ENCODE peak calls at places on chromosomes 5 and 9, in four cellular contexts. N is fibroblast of pulmonary artery; O is CD8-positive, alpha-beta T cell; H is omental fat pad. V is an unnamed sample.

GRCh38 chr9:36140086-36141084 is 3.9 kb downstream of the GLIPR2 start:
- DNase-seq in H (no peak), O (no peak), N (no peak), V (no peak)

GRCh38 chr5:994272-994607 is 14.4 kb upstream of the NKD2 start:
- DNase-seq in H (no peak), O (peak), N (no peak), V (no peak)

GRCh38 chr9:27749838-27750237 is 176.6 kb upstream of the C9orf72 start:
- DNase-seq in O (no peak), H (no peak), N (no peak), V (no peak)

GRCh38 chr9:27412081-27412480 is 112.0 kb upstream of the IFNK start:
- DNase-seq in O (no peak), H (no peak), N (no peak), V (no peak)

GRCh38 chr5:59130441-59130840 is 547.6 kb downstream of the RAB3C start:
- DNase-seq in O (no peak), N (peak), H (no peak), V (no peak)

GRCh38 chr5:5473224-5473623 is 50.7 kb downstream of the ICE1 start:
- DNase-seq in N (peak), O (no peak), H (no peak), V (no peak)

GRCh38 chr9:2758162-2758950 is 41.0 kb downstream of the KCNV2 start:
- DNase-seq in H (no peak), O (no peak), N (peak), V (no peak)

GRCh38 chr9:93598647-93599241 is 22.4 kb downstream of the PHF2 start:
- DNase-seq in N (peak), H (no peak), O (peak), V (no peak)

GRCh38 chr9:21251162-21251561 is 11.4 kb upstream of the IFNA14 start:
- DNase-seq in O (no peak), N (no peak), H (no peak), V (no peak)

GRCh38 chr5:32223972-32224608 is 50.0 kb upstream of the GOLPH3 start:
- DNase-seq in N (peak), H (no peak), O (no peak), V (no peak)

GRCh38 chr9:37952731-37953130 is 48.8 kb upstream of the SLC25A51 start:
- DNase-seq in H (no peak), N (peak), O (no peak), V (no peak)

GRCh38 chr5:38640012-38640395 is 83.6 kb upstream of the LIFR start:
- DNase-seq in H (no peak), O (no peak), N (peak), V (no peak)

GRCh38 chr9:110391826-110392485 is 54.3 kb upstream of the TXNDC8 start:
- DNase-seq in N (no peak), O (no peak), H (no peak), V (no peak)

DNA sequence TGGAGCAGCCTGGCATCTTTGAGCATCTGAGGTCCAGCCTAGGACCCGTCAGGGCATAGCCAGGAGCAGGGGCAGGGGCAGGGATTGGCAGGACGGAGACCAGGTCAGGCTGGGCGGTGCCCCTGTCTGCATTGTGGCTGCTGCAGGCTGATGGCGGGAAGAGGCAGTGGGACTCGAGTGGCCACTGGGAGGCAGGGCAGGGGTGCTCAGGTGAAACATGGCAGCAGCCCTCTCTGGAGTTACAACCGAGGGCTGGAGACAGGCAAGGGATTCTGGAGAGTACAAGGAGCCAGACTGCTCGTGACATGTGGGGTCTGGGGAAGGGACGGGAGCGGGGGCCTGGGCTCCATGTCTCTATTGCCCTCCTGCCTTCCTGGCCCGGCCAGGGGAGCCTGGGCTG is 97.4 kb upstream of the RAPGEF1 start:
- DNase-seq in N (no peak), H (no peak), O (no peak), V (no peak)
- TF ChIP-seq CTCF in N (no peak), H (no peak), O (no peak), V (no peak)

GRCh38 chr5:179212870-179213269 is 132.4 kb downstream of the ADAMTS2 start:
- DNase-seq in N (peak), O (no peak), H (no peak), V (no peak)
- TF ChIP-seq CTCF in N (peak), O (no peak), H (no peak), V (no peak)

DNA sequence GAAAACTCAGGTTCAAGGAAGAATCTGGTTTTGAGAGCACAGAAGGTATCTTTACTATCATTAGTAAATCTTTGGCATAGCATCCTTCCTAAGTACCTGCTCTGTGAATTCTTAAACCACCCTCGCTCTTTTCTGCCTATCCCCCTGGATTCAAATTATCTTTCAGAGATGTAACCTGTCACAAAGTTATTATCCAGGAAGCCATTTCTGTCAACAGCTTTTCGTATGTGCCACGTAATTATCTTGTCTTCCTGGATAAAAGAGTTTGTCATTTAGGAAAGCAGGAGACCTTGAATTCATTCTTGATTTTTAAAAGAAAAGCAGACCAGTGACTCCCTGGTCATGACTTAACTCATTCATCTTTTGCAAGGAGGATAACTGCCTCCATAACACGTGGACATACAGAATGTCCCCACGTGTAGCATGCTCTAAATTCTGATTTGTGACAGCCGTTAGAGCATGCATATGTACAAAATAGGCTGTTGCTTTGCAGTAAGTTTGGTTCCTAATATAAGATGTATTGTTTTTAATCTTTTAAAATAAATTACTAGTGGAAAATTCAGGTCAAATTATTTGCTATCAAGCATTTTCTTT is 189.0 kb downstream of the TRIO start:
- DNase-seq in H (no peak), O (no peak), N (no peak), V (no peak)
- TF ChIP-seq CTCF in H (no peak), O (no peak), N (no peak), V (no peak)

DNA sequence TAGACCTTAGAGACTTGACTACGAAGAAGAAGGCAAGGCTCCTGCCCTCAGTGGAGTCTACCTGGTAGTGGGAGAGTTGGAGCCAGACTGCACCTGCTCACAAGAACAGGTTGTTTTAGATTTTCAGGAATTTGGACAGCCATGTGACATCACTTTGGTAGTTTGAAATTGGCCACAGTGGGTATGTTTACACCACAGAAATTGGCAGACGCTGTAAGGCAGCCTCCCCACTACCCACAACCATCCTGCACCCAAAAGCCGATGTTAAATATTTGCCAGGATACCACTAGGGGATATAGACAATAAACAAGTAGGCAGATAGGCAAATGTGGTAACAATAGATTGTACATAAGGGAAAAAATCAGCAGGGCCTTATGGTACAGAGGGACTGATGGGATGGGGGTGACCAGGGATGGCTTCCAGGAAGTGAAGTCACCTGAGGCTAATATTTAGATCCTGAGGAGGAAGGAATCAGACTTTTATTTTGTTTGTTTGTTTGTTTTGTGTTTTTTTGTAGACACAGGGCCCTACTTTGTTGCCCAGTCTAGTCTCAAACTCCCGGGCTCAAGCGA is 31.1 kb upstream of the DUSP1 start:
- DNase-seq in H (no peak), N (no peak), O (no peak), V (no peak)
- TF ChIP-seq CTCF in H (no peak), N (no peak), O (no peak), V (no peak)

GRCh38 chr5:156778139-156778696 is 71.9 kb upstream of the PPP1R2B start:
- DNase-seq in N (no peak), H (no peak), O (no peak), V (no peak)
- TF ChIP-seq CTCF in N (no peak), H (no peak), O (no peak), V (no peak)

GRCh38 chr5:93092349-93093105 is 488.5 kb downstream of the NR2F1-AS1 start:
- DNase-seq in H (no peak), O (no peak), N (peak), V (no peak)
- TF ChIP-seq CTCF in H (no peak), O (no peak), N (peak), V (no peak)

GRCh38 chr9:95338243-95338642 is 20.7 kb upstream of the FANCC start:
- DNase-seq in H (no peak), N (no peak), O (no peak), V (no peak)

GRCh38 chr9:95343725-95344287 is 26.3 kb upstream of the FANCC start:
- DNase-seq in N (no peak), O (no peak), H (no peak), V (no peak)

GRCh38 chr9:95342571-95342970 is 25.1 kb upstream of the FANCC start:
- DNase-seq in O (no peak), H (no peak), N (no peak), V (no peak)

GRCh38 chr9:95344735-95345134 is 27.2 kb upstream of the FANCC start:
- DNase-seq in N (no peak), O (no peak), H (no peak), V (no peak)

DNA sequence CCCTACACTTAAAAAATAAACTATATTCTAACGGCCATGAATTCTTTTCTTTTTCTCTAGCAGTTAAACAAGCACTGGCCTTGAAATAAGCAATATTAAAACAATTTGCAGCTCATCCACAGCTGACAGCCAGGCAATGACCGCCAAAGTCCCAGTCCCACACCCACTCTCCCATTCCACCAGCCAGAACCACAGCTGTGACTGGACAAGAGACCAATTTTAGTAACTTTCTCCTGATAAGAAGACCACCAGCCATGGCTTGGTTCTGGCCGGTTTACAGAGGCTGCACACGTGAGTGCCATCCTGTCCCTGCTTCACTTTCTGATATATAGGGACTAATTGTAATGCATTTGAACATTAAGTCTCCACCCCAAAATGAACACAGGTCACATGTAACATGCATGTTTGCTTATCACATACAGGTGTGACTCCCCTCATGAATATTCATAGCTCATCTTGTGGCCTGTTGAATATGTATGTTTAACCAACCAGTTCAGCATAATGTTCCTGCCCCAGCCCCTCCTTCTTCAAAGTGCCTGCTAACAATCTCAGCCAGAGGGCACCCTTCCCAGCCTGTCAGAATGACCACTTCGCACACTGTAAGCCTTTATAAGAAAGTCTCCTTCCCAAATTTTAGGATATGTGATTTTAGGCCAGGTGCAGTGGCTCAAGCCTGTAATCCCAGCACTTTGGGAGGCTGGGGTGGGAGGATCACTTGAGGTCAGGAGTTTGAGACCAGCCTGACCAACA is 23.9 kb upstream of the FANCC start:
- DNase-seq in N (peak), H (no peak), O (no peak), V (no peak)
- TF ChIP-seq CTCF in N (peak), H (no peak), O (no peak), V (no peak)

V was measured in mesothelial cell of epicardium.